ENCODE peak calls at places on chromosomes 4 and X, in eight cellular contexts. X is NCI-H2107, G is C1 segment of cervical spinal cord, F is T47D, J is iPS-NIHi11, P is H7, R is uterus, A is NCI-H1930. I is an unnamed sample.

GRCh38 chr4:13821522-13821921 is 194.0 kb upstream of the BOD1L1 start:
- DNase-seq in X (no peak), G (no peak), F (no peak), J (peak; percentile 15), P (peak; percentile 7), R (no peak), A (no peak), I (no peak)

GRCh38 chr4:124483043-124483906 is 229.3 kb downstream of the ANKRD50 start:
- DNase-seq in X (no peak), G (no peak), F (no peak), J (peak; percentile 42), P (peak; percentile 13), R (no peak), A (no peak), I (no peak)

GRCh38 chr4:40121515-40121914 is 64.9 kb downstream of the N4BP2 start:
- DNase-seq in X (no peak), G (peak; percentile 3), F (no peak), J (no peak), P (no peak), R (no peak), A (no peak), I (no peak)

GRCh38 chr4:22485751-22486150 is 30.1 kb downstream of the ADGRA3 start:
- DNase-seq in X (no peak), G (no peak), F (no peak), J (no peak), P (no peak), R (no peak), A (no peak), I (no peak)

GRCh38 chr4:138671606-138672084 is 343.9 kb upstream of the NOCT start:
- DNase-seq in X (no peak), G (no peak), F (no peak), J (no peak), P (no peak), R (no peak), A (no peak), I (no peak)

GRCh38 chr4:76458829-76459228 is 23.8 kb downstream of the SHROOM3 start:
- DNase-seq in X (no peak), G (no peak), F (no peak), J (peak; percentile 39), P (peak; percentile 7), R (no peak), A (no peak), I (no peak)

GRCh38 chr4:85147481-85148076 is 181.1 kb upstream of the WDFY3 start:
- DNase-seq in X (peak; percentile 6), G (no peak), F (peak; percentile 22), J (peak; percentile 55), P (peak; percentile 53), R (no peak), A (peak; percentile 39), I (peak; percentile 9)

GRCh38 chr4:911221-911751 is 20.8 kb downstream of the GAK start:
- DNase-seq in X (no peak), G (no peak), F (no peak), J (no peak), P (no peak), R (no peak), A (no peak), I (no peak)

GRCh38 chrX:141314441-141314840 is 72.1 kb upstream of the SPANXC start:
- DNase-seq in X (no peak), G (no peak), F (no peak), J (no peak), P (no peak), R (no peak), A (no peak), I (no peak)

GRCh38 chrX:23003121-23003520 is 3.4 kb downstream of the DDX53 start:
- DNase-seq in X (no peak), G (no peak), F (no peak), J (no peak), P (no peak), R (no peak), A (no peak), I (no peak)

GRCh38 chrX:140764401-140764919 is 54.9 kb downstream of the LINC00632 start:
- DNase-seq in X (no peak), G (peak; percentile 29), F (no peak), J (peak; percentile 29), P (peak; percentile 68), R (peak; percentile 21), A (no peak), I (peak; percentile 11)

GRCh38 chrX:41382699-41383645 is 49.0 kb downstream of the DDX3X start:
- DNase-seq in X (peak; percentile 10), G (no peak), F (no peak), J (no peak), P (no peak), R (no peak), A (no peak), I (peak; percentile 1)

GRCh38 chr4:114383721-114384120 is 214.9 kb upstream of the UGT8 start:
- DNase-seq in X (no peak), G (no peak), F (no peak), J (no peak), P (no peak), R (no peak), A (no peak), I (peak; percentile 1)

GRCh38 chr4:73679836-73680235 is 59.6 kb upstream of the RASSF6 start:
- DNase-seq in X (no peak), G (no peak), F (no peak), J (no peak), P (no peak), R (no peak), A (no peak), I (no peak)

GRCh38 chr4:164977243-164978164 is at the start of gene TRIM61:
- DNase-seq in X (no peak), G (peak; percentile 74), F (no peak), J (peak; percentile 21), P (peak; percentile 24), R (no peak), A (no peak), I (peak; percentile 3)

GRCh38 chrX:117633277-117633676 is 483.3 kb downstream of the KLHL13 start:
- DNase-seq in X (no peak), G (no peak), F (no peak), J (no peak), P (no peak), R (no peak), A (no peak), I (no peak)

GRCh38 chrX:15073313-15073712 is 196.6 kb downstream of the ASB9 start:
- DNase-seq in X (no peak), G (no peak), F (no peak), J (no peak), P (no peak), R (no peak), A (no peak), I (no peak)

GRCh38 chr4:28435346-28435745 is 1574.7 kb downstream of the STIM2 start:
- DNase-seq in X (no peak), G (no peak), F (no peak), J (no peak), P (no peak), R (no peak), A (no peak), I (no peak)

GRCh38 chrX:19513383-19513782 is 1.9 kb downstream of the MAP3K15 start:
- DNase-seq in X (no peak), G (no peak), F (peak; percentile 17), J (no peak), P (peak; percentile 43), R (no peak), A (peak; percentile 4), I (no peak)

GRCh38 chrX:135923353-135923752 is 29.8 kb downstream of the SAGE1 start:
- DNase-seq in X (no peak), G (no peak), F (peak; percentile 0), J (peak; percentile 11), P (peak; percentile 8), R (no peak), A (no peak), I (no peak)

GRCh38 chr4:82913305-82913704 is 12.8 kb downstream of the THAP9 start:
- DNase-seq in X (no peak), G (no peak), F (no peak), J (no peak), P (no peak), R (no peak), A (no peak), I (no peak)

GRCh38 chr4:143381171-143382118 is 44.8 kb downstream of the GAB1 start:
- DNase-seq in X (no peak), G (peak; percentile 24), F (no peak), J (no peak), P (no peak), R (peak; percentile 85), A (no peak), I (no peak)

GRCh38 chrX:356385-357034 is 30.2 kb downstream of the PPP2R3B start:
- DNase-seq in X (no peak), G (no peak), F (no peak), J (no peak), P (no peak), R (no peak), A (no peak), I (no peak)

GRCh38 chr4:25844957-25845712 is 17.7 kb downstream of the SEL1L3 start:
- DNase-seq in X (no peak), G (no peak), F (no peak), J (no peak), P (no peak), R (no peak), A (no peak), I (no peak)

I was measured in occipital lobe.